ENCODE peak calls at places on chromosomes 6 and 20, in seven cellular contexts. One of them, this sample, is unnamed.

GRCh38 chr20:57656821-57657536 is 36.8 kb upstream of the ZBP1 start:
- DNase-seq in endodermal cell: peak
- DNase-seq in breast epithelium: no peak
- DNase-seq in pancreas: no peak
- DNase-seq in epithelial cell of esophagus: no peak
- DNase-seq in PC-3: no peak
- DNase-seq in GM12878: no peak
- DNase-seq in this sample: no peak

GRCh38 chr20:42957014-42957694 is 232.6 kb downstream of the PTPRT start:
- DNase-seq in endodermal cell: no peak
- DNase-seq in breast epithelium: no peak
- DNase-seq in pancreas: no peak
- DNase-seq in epithelial cell of esophagus: no peak
- DNase-seq in PC-3: no peak
- DNase-seq in GM12878: no peak
- DNase-seq in this sample: no peak

GRCh38 chr6:92479821-92480220 is 939.5 kb downstream of the EPHA7 start:
- DNase-seq in endodermal cell: no peak
- DNase-seq in breast epithelium: no peak
- DNase-seq in pancreas: no peak
- DNase-seq in epithelial cell of esophagus: no peak
- DNase-seq in PC-3: no peak
- DNase-seq in GM12878: no peak
- DNase-seq in this sample: no peak

GRCh38 chr20:57881466-57882405 is 171.9 kb upstream of the PMEPA1 start:
- DNase-seq in endodermal cell: no peak
- DNase-seq in breast epithelium: no peak
- DNase-seq in pancreas: no peak
- DNase-seq in epithelial cell of esophagus: no peak
- DNase-seq in PC-3: no peak
- DNase-seq in GM12878: no peak
- DNase-seq in this sample: no peak

GRCh38 chr6:39313526-39314272 is 520 bp downstream of the KCNK17 start:
- DNase-seq in endodermal cell: peak
- DNase-seq in breast epithelium: no peak
- DNase-seq in pancreas: peak
- DNase-seq in epithelial cell of esophagus: no peak
- DNase-seq in PC-3: no peak
- DNase-seq in GM12878: no peak
- DNase-seq in this sample: no peak

GRCh38 chr6:106145741-106146227 is 59.6 kb downstream of the PRDM1 start:
- DNase-seq in endodermal cell: peak
- DNase-seq in breast epithelium: no peak
- DNase-seq in pancreas: no peak
- DNase-seq in epithelial cell of esophagus: peak
- DNase-seq in PC-3: peak
- DNase-seq in GM12878: peak
- DNase-seq in this sample: no peak

GRCh38 chr20:1947535-1947846 is 46.4 kb downstream of the PDYN start:
- DNase-seq in endodermal cell: no peak
- DNase-seq in breast epithelium: no peak
- DNase-seq in pancreas: no peak
- DNase-seq in epithelial cell of esophagus: no peak
- DNase-seq in PC-3: no peak
- DNase-seq in GM12878: no peak
- DNase-seq in this sample: no peak

GRCh38 chr6:73452107-73452461 is at the start of gene CGAS:
- DNase-seq in endodermal cell: no peak
- DNase-seq in breast epithelium: peak
- DNase-seq in pancreas: peak
- DNase-seq in epithelial cell of esophagus: peak
- DNase-seq in PC-3: peak
- DNase-seq in GM12878: no peak
- DNase-seq in this sample: no peak

GRCh38 chr6:66771626-66772025 is 1064.6 kb upstream of the EYS start:
- DNase-seq in endodermal cell: no peak
- DNase-seq in breast epithelium: no peak
- DNase-seq in pancreas: no peak
- DNase-seq in epithelial cell of esophagus: no peak
- DNase-seq in PC-3: no peak
- DNase-seq in GM12878: no peak
- DNase-seq in this sample: no peak

GRCh38 chr6:15444081-15444731 is 198.3 kb downstream of the JARID2 start:
- DNase-seq in endodermal cell: no peak
- DNase-seq in breast epithelium: no peak
- DNase-seq in pancreas: no peak
- DNase-seq in epithelial cell of esophagus: no peak
- DNase-seq in PC-3: no peak
- DNase-seq in GM12878: no peak
- DNase-seq in this sample: no peak

GRCh38 chr20:40769677-40770285 is 80.7 kb upstream of the MAFB start:
- DNase-seq in endodermal cell: no peak
- DNase-seq in breast epithelium: no peak
- DNase-seq in pancreas: no peak
- DNase-seq in epithelial cell of esophagus: no peak
- DNase-seq in PC-3: no peak
- DNase-seq in GM12878: no peak
- DNase-seq in this sample: no peak

GRCh38 chr6:138527376-138528092 is 28.2 kb upstream of the NHSL1 start:
- DNase-seq in endodermal cell: no peak
- DNase-seq in breast epithelium: no peak
- DNase-seq in pancreas: no peak
- DNase-seq in epithelial cell of esophagus: no peak
- DNase-seq in PC-3: no peak
- DNase-seq in GM12878: no peak
- DNase-seq in this sample: no peak

GRCh38 chr6:138528137-138528536 is 28.8 kb upstream of the NHSL1 start:
- DNase-seq in endodermal cell: no peak
- DNase-seq in breast epithelium: no peak
- DNase-seq in pancreas: no peak
- DNase-seq in epithelial cell of esophagus: peak
- DNase-seq in PC-3: no peak
- DNase-seq in GM12878: no peak
- DNase-seq in this sample: no peak

GRCh38 chr6:138531387-138531786 is 32.1 kb upstream of the NHSL1 start:
- DNase-seq in endodermal cell: no peak
- DNase-seq in breast epithelium: no peak
- DNase-seq in pancreas: no peak
- DNase-seq in epithelial cell of esophagus: no peak
- DNase-seq in PC-3: no peak
- DNase-seq in GM12878: no peak
- DNase-seq in this sample: no peak

GRCh38 chr6:138528986-138529385 is 29.7 kb upstream of the NHSL1 start:
- DNase-seq in endodermal cell: no peak
- DNase-seq in breast epithelium: no peak
- DNase-seq in pancreas: no peak
- DNase-seq in epithelial cell of esophagus: no peak
- DNase-seq in PC-3: no peak
- DNase-seq in GM12878: no peak
- DNase-seq in this sample: no peak

DNA sequence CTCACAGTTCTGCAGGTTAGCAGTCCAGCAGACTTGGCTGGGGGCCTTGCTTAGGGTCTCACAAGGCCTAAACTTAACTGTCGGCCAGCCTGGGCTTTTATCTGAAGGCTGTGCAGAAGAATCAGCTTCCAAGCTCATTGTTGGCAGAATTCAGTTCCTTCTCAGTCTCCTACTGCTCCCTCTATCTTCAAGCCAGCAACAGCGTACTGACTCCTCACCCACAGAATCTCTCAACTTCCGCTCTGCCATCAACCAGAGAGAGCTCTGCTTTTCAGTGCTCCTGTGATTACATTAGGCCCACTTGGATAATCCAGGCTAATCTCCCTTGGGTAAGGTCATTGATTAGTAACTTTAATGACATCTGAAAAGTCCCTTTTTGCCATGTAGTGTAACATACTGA is 30.2 kb upstream of the NHSL1 start:
- DNase-seq in endodermal cell: no peak
- DNase-seq in breast epithelium: no peak
- DNase-seq in pancreas: no peak
- DNase-seq in epithelial cell of esophagus: no peak
- DNase-seq in PC-3: no peak
- DNase-seq in GM12878: no peak
- DNase-seq in this sample: no peak
- TF ChIP-seq CTCF in endodermal cell: peak
- TF ChIP-seq CTCF in breast epithelium: no peak
- TF ChIP-seq CTCF in pancreas: no peak
- TF ChIP-seq CTCF in epithelial cell of esophagus: peak
- TF ChIP-seq CTCF in PC-3: no peak
- TF ChIP-seq CTCF in GM12878: no peak
- TF ChIP-seq CTCF in this sample: no peak

GRCh38 chr6:31227143-31227542 is 44.7 kb downstream of the HLA-C start:
- DNase-seq in endodermal cell: no peak
- DNase-seq in breast epithelium: no peak
- DNase-seq in pancreas: no peak
- DNase-seq in epithelial cell of esophagus: no peak
- DNase-seq in PC-3: no peak
- DNase-seq in GM12878: no peak
- DNase-seq in this sample: no peak

GRCh38 chr6:31225735-31226134 is 46.2 kb downstream of the HLA-C start:
- DNase-seq in endodermal cell: no peak
- DNase-seq in breast epithelium: no peak
- DNase-seq in pancreas: peak
- DNase-seq in epithelial cell of esophagus: no peak
- DNase-seq in PC-3: peak
- DNase-seq in GM12878: no peak
- DNase-seq in this sample: peak

GRCh38 chr6:31222496-31222895 is 49.4 kb downstream of the HLA-C start:
- DNase-seq in endodermal cell: no peak
- DNase-seq in breast epithelium: no peak
- DNase-seq in pancreas: no peak
- DNase-seq in epithelial cell of esophagus: no peak
- DNase-seq in PC-3: no peak
- DNase-seq in GM12878: no peak
- DNase-seq in this sample: no peak

DNA sequence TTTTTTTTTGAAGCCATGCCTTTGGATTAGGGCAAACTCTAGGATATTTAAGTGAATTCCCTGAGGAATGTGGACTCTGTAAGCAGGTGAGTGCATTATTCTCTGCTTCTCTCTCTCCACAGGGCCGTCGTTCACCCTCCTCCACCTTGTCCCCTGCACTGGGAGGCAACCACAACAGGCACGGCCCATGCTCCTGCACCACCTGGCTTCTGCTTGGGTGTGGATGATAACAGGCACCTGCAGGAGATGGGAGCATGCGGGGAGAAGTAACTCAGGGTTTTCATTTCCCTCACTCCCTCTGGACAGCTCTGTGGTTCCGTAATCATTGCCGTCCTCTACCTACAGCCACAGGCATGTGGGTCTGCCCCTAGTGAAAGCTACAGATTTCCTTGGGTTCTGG is 43.4 kb downstream of the HLA-C start:
- DNase-seq in endodermal cell: no peak
- DNase-seq in breast epithelium: no peak
- DNase-seq in pancreas: no peak
- DNase-seq in epithelial cell of esophagus: no peak
- DNase-seq in PC-3: no peak
- DNase-seq in GM12878: no peak
- DNase-seq in this sample: no peak
- H3K4me3 ChIP-seq in endodermal cell: no peak
- H3K4me3 ChIP-seq in breast epithelium: no peak
- H3K4me3 ChIP-seq in pancreas: no peak
- H3K4me3 ChIP-seq in epithelial cell of esophagus: no peak
- H3K4me3 ChIP-seq in PC-3: no peak
- H3K4me3 ChIP-seq in GM12878: no peak
- H3K4me3 ChIP-seq in this sample: no peak

GRCh38 chr6:37257634-37258404 is at the start of the genes TBC1D22B and TMEM217:
- DNase-seq in endodermal cell: peak
- DNase-seq in breast epithelium: peak
- DNase-seq in pancreas: peak
- DNase-seq in epithelial cell of esophagus: peak
- DNase-seq in PC-3: peak
- DNase-seq in GM12878: peak
- DNase-seq in this sample: peak

GRCh38 chr6:37258716-37259115 is 772 bp upstream of the TMEM217 start:
- DNase-seq in endodermal cell: no peak
- DNase-seq in breast epithelium: no peak
- DNase-seq in pancreas: no peak
- DNase-seq in epithelial cell of esophagus: no peak
- DNase-seq in PC-3: no peak
- DNase-seq in GM12878: no peak
- DNase-seq in this sample: no peak

GRCh38 chr6:37257320-37257633 is 295 bp upstream of the TBC1D22B start:
- DNase-seq in endodermal cell: no peak
- DNase-seq in breast epithelium: no peak
- DNase-seq in pancreas: no peak
- DNase-seq in epithelial cell of esophagus: no peak
- DNase-seq in PC-3: no peak
- DNase-seq in GM12878: no peak
- DNase-seq in this sample: no peak

GRCh38 chr6:37259191-37259590 is 1.2 kb upstream of the TMEM217 start:
- DNase-seq in endodermal cell: no peak
- DNase-seq in breast epithelium: no peak
- DNase-seq in pancreas: no peak
- DNase-seq in epithelial cell of esophagus: peak
- DNase-seq in PC-3: no peak
- DNase-seq in GM12878: no peak
- DNase-seq in this sample: no peak

GRCh38 chr6:37258405-37258704 is 411 bp upstream of the TMEM217 start:
- DNase-seq in endodermal cell: no peak
- DNase-seq in breast epithelium: no peak
- DNase-seq in pancreas: no peak
- DNase-seq in epithelial cell of esophagus: no peak
- DNase-seq in PC-3: peak
- DNase-seq in GM12878: no peak
- DNase-seq in this sample: no peak
- TF ChIP-seq CTCF in endodermal cell: no peak
- TF ChIP-seq CTCF in breast epithelium: no peak
- TF ChIP-seq CTCF in pancreas: no peak
- TF ChIP-seq CTCF in epithelial cell of esophagus: no peak
- TF ChIP-seq CTCF in PC-3: no peak
- TF ChIP-seq CTCF in GM12878: no peak
- TF ChIP-seq CTCF in this sample: no peak

DNA sequence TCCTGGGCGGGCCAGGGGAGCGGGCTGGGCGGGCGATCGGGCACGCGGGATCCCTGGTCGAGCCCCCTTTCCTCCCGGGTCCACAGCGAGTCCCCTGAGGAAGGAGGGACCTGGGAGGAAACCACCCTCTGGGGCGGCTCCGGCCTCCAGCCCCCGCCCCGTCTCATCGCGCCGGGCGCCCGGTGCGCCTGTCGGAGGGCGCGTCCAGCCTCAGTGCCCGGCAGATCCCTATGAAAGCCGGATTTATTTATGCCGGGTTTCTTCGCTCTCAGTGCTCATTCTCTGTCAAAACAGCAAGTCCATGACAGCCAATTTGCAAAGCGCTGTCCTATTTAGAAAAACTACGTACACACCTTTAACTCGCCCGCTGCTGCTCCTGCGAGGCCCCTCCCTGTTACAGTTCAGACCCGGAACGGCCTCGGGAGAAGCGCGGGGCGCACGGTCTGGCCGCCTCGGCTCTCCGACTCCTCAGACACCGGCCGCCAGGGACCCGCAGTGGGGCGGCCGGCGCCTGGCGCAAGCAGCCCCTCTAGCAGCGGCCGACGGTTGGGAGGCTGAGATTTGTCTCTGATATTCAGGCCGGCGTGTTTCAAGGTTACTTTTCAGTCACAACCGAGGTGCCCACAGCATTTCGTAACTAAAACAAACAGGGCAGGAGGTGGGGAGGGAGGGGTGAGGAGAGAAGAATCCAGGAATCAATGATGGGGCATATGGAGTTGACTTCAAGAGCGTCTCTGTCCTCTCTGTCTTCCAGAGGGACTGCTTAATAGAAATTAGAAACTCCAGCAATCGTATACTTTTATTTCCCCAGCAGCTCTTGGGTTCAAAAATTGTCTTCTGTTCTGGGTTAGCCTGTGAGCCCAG is 782 bp upstream of the FOXA2 start:
- DNase-seq in endodermal cell: peak
- DNase-seq in breast epithelium: no peak
- DNase-seq in pancreas: peak
- DNase-seq in epithelial cell of esophagus: peak
- DNase-seq in PC-3: peak
- DNase-seq in GM12878: no peak
- DNase-seq in this sample: no peak
- H3K4me3 ChIP-seq in endodermal cell: peak
- H3K4me3 ChIP-seq in breast epithelium: peak
- H3K4me3 ChIP-seq in pancreas: peak
- H3K4me3 ChIP-seq in epithelial cell of esophagus: peak
- H3K4me3 ChIP-seq in PC-3: peak
- H3K4me3 ChIP-seq in GM12878: no peak
- H3K4me3 ChIP-seq in this sample: no peak

This sample was measured in LNCaP clone FGC.